ENCODE peak calls at places on chromosomes 5 and 9, in six cellular contexts. A, J, R, U, O and Y are unnamed samples.
A peak's percentile ranks its signal among the peaks of the same experiment; 100 is the strongest.

GRCh38 chr9:3528466-3528865 is 2.7 kb upstream of the RFX3 start:
- DNase-seq in A (no peak), J (peak; percentile 38), R (peak; percentile 67), U (no peak), O (no peak), Y (no peak)

GRCh38 chr5:16579142-16579541 is 37.7 kb downstream of the RETREG1 start:
- DNase-seq in A (no peak), J (no peak), R (no peak), U (no peak), O (no peak), Y (no peak)

GRCh38 chr9:89460551-89460950 is 37.4 kb downstream of the SEMA4D start:
- DNase-seq in A (no peak), J (no peak), R (no peak), U (no peak), O (no peak), Y (no peak)

GRCh38 chr5:110104728-110105127 is 415.0 kb downstream of the MAN2A1 start:
- DNase-seq in A (no peak), J (no peak), R (no peak), U (no peak), O (no peak), Y (no peak)

GRCh38 chr5:159005062-159005461 is 94.7 kb downstream of the EBF1 start:
- DNase-seq in A (no peak), J (no peak), R (no peak), U (no peak), O (no peak), Y (no peak)

GRCh38 chr9:98971168-98971914 is 27.6 kb downstream of the COL15A1 start:
- DNase-seq in A (no peak), J (peak; percentile 65), R (no peak), U (no peak), O (peak; percentile 34), Y (no peak)

GRCh38 chr9:17291766-17292165 is 156.9 kb downstream of the CNTLN start:
- DNase-seq in A (no peak), J (no peak), R (no peak), U (no peak), O (no peak), Y (no peak)

GRCh38 chr5:41636605-41637004 is 126.2 kb upstream of the PLCXD3 start:
- DNase-seq in A (no peak), J (peak; percentile 10), R (no peak), U (peak; percentile 80), O (peak; percentile 54), Y (peak; percentile 48)

GRCh38 chr9:7027996-7028395 is 270.2 kb downstream of the KDM4C start:
- DNase-seq in A (no peak), J (no peak), R (no peak), U (no peak), O (no peak), Y (no peak)

GRCh38 chr9:14221558-14221957 is 92.4 kb downstream of the NFIB start:
- DNase-seq in A (no peak), J (no peak), R (no peak), U (no peak), O (peak; percentile 14), Y (no peak)

GRCh38 chr5:105230516-105230915 is 1667.9 kb upstream of the NUDT12 start:
- DNase-seq in A (no peak), J (peak; percentile 6), R (no peak), U (no peak), O (no peak), Y (no peak)

GRCh38 chr9:444528-444927 is 229.9 kb downstream of the DOCK8 start:
- DNase-seq in A (no peak), J (no peak), R (no peak), U (peak; percentile 60), O (no peak), Y (no peak)

GRCh38 chr5:122707796-122708195 is 67.1 kb upstream of the SNX2 start:
- DNase-seq in A (no peak), J (no peak), R (no peak), U (no peak), O (no peak), Y (no peak)

GRCh38 chr5:39161578-39161977 is 57.8 kb downstream of the FYB1 start:
- DNase-seq in A (no peak), J (no peak), R (no peak), U (no peak), O (no peak), Y (no peak)

GRCh38 chr5:181153814-181154213 is 6.4 kb downstream of the OR2V2 start:
- DNase-seq in A (no peak), J (no peak), R (no peak), U (no peak), O (no peak), Y (no peak)

GRCh38 chr5:6766558-6767191 is 53.4 kb downstream of the TENT4A start:
- DNase-seq in A (no peak), J (no peak), R (no peak), U (no peak), O (no peak), Y (no peak)

GRCh38 chr5:368162-369084 is 46.9 kb downstream of the AHRR start:
- DNase-seq in A (no peak), J (no peak), R (peak; percentile 73), U (no peak), O (no peak), Y (peak; percentile 8)

GRCh38 chr5:140595538-140595937 is 30.9 kb downstream of the SLC35A4 start:
- DNase-seq in A (no peak), J (no peak), R (no peak), U (no peak), O (peak; percentile 36), Y (no peak)

GRCh38 chr5:115471674-115472073 is 72.9 kb downstream of the FEM1C start:
- DNase-seq in A (no peak), J (no peak), R (no peak), U (no peak), O (no peak), Y (no peak)

GRCh38 chr5:163396941-163397340 is 40.5 kb upstream of the CCNG1 start:
- DNase-seq in A (no peak), J (no peak), R (no peak), U (no peak), O (no peak), Y (no peak)

GRCh38 chr5:73902327-73903051 is 276.5 kb downstream of the ARHGEF28 start:
- DNase-seq in A (peak; percentile 21), J (peak; percentile 37), R (peak; percentile 55), U (peak; percentile 67), O (peak; percentile 41), Y (no peak)

GRCh38 chr5:180084638-180085561 is 13.3 kb upstream of the RNF130 start:
- DNase-seq in A (no peak), J (peak; percentile 38), R (no peak), U (peak; percentile 51), O (peak; percentile 32), Y (no peak)

GRCh38 chr9:20788526-20789421 is 104.7 kb downstream of the FOCAD start:
- DNase-seq in A (no peak), J (no peak), R (no peak), U (no peak), O (no peak), Y (no peak)

GRCh38 chr5:141672856-141673813 is 8.9 kb downstream of the ARAP3 start:
- DNase-seq in A (no peak), J (no peak), R (no peak), U (peak; percentile 69), O (no peak), Y (no peak)

GRCh38 chr5:180541710-180542109 is 47.5 kb downstream of the CNOT6 start:
- DNase-seq in A (no peak), J (no peak), R (no peak), U (peak; percentile 33), O (no peak), Y (no peak)

GRCh38 chr5:121055586-121055985 is 591.5 kb downstream of the PRR16 start:
- DNase-seq in A (no peak), J (no peak), R (no peak), U (no peak), O (no peak), Y (no peak)

GRCh38 chr5:41843456-41844112 is 26.6 kb downstream of the OXCT1 start:
- DNase-seq in A (no peak), J (peak; percentile 35), R (no peak), U (peak; percentile 78), O (peak; percentile 36), Y (peak; percentile 14)

GRCh38 chr5:139561655-139562451 is 714 bp downstream of the UBE2D2 start:
- DNase-seq in A (no peak), J (peak; percentile 69), R (no peak), U (peak; percentile 45), O (no peak), Y (peak; percentile 56)

GRCh38 chr5:117149312-117149711 is 574.7 kb upstream of the SEMA6A start:
- DNase-seq in A (no peak), J (no peak), R (no peak), U (no peak), O (no peak), Y (no peak)

GRCh38 chr9:73200694-73201432 is 49.2 kb downstream of the ANXA1 start:
- DNase-seq in A (no peak), J (peak; percentile 13), R (no peak), U (peak; percentile 81), O (peak; percentile 33), Y (no peak)
- TF ChIP-seq CREB1 in A (no peak), J (no peak), R (no peak), U (no peak), O (no peak), Y (no peak)

GRCh38 chr5:156121834-156122386 is 205.1 kb upstream of the SGCD start:
- DNase-seq in A (no peak), J (no peak), R (no peak), U (no peak), O (no peak), Y (no peak)

GRCh38 chr5:156121234-156121633 is 205.7 kb upstream of the SGCD start:
- DNase-seq in A (no peak), J (no peak), R (no peak), U (no peak), O (no peak), Y (no peak)

GRCh38 chr5:156120777-156121176 is 206.2 kb upstream of the SGCD start:
- DNase-seq in A (no peak), J (no peak), R (no peak), U (no peak), O (no peak), Y (no peak)

GRCh38 chr5:156128026-156128425 is 198.9 kb upstream of the SGCD start:
- DNase-seq in A (no peak), J (no peak), R (peak; percentile 2), U (no peak), O (no peak), Y (no peak)

DNA sequence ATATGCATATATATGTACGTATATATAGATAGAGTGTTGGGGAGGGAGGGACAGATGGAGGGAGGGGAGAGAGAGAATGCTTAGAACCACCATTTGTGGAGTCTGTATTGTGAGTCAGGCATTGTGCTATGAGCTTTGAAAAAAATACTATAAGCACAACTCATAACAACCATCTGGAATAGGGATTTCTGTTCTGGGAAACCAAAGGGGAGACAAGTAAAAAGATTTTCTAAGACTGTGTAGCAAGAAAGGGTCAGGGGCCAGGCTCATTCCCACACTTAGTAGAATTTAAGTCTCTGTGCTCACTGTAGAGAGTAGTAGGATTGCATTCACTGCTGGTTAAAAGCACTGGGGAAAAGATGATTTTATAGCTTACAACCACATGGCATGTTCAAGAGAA is 202.3 kb upstream of the SGCD start:
- DNase-seq in A (no peak), J (no peak), R (no peak), U (no peak), O (no peak), Y (no peak)
- TF ChIP-seq CREB1 in A (no peak), J (no peak), R (no peak), U (no peak), O (no peak), Y (no peak)

GRCh38 chr5:161975350-161975749 is 92.2 kb upstream of the GABRG2 start:
- DNase-seq in A (no peak), J (no peak), R (no peak), U (no peak), O (no peak), Y (no peak)
- TF ChIP-seq CREB1 in A (no peak), J (no peak), R (no peak), U (no peak), O (no peak), Y (no peak)

GRCh38 chr9:18544456-18544855 is 70.5 kb downstream of the ADAMTSL1 start:
- DNase-seq in A (no peak), J (no peak), R (no peak), U (no peak), O (no peak), Y (no peak)
- TF ChIP-seq CREB1 in A (no peak), J (no peak), R (no peak), U (no peak), O (no peak), Y (no peak)